ENCODE peak calls at places on chromosomes 16 and 17, in eight cellular contexts. R, A, S, Y, K, C, I and M are unnamed samples.

GRCh38 chr16:11056090-11056988 is 112.0 kb downstream of the CLEC16A start:
- DNase-seq in I (no peak), K (no peak), C (no peak), A (no peak), S (no peak), Y (peak; percentile 48), R (no peak), M (no peak)

GRCh38 chr17:74531231-74531761 is at the start of gene CD300LB:
- DNase-seq in A (no peak), I (no peak), C (no peak), R (no peak), Y (no peak), K (peak; percentile 8), S (no peak), M (peak; percentile 30)

GRCh38 chr17:52606590-52606989 is 448.1 kb upstream of the CA10 start:
- DNase-seq in Y (no peak), I (no peak), S (no peak), K (no peak), A (no peak), C (no peak), R (no peak), M (no peak)

GRCh38 chr16:50955311-50955710 is 195.8 kb downstream of the SALL1 start:
- DNase-seq in A (no peak), S (no peak), C (no peak), Y (no peak), I (no peak), R (no peak), K (no peak), M (no peak)

GRCh38 chr17:6683081-6683684 is 30.0 kb downstream of the SLC13A5 start:
- DNase-seq in S (no peak), K (no peak), Y (no peak), R (no peak), I (no peak), A (no peak), C (no peak), M (no peak)

GRCh38 chr17:2892305-2892971 is 96.2 kb downstream of the RAP1GAP2 start:
- DNase-seq in I (no peak), S (peak; percentile 14), Y (peak; percentile 96), A (no peak), C (peak; percentile 94), R (peak; percentile 98), K (peak; percentile 19), M (peak; percentile 86)

GRCh38 chr17:32523827-32524552 is 37.2 kb downstream of the CDK5R1 start:
- DNase-seq in S (no peak), I (no peak), C (no peak), K (no peak), R (no peak), Y (no peak), A (no peak), M (no peak)

GRCh38 chr17:79931517-79932309 is 92.5 kb upstream of the CBX4 start:
- DNase-seq in K (no peak), R (no peak), I (no peak), Y (peak; percentile 31), S (no peak), C (no peak), A (no peak), M (no peak)

GRCh38 chr17:3747805-3748204 is 24.1 kb downstream of the HASPIN start:
- DNase-seq in Y (no peak), A (no peak), K (no peak), C (no peak), S (no peak), I (no peak), R (no peak), M (no peak)

GRCh38 chr17:77420804-77421634 is 280.2 kb downstream of the SEC14L1 start:
- DNase-seq in I (no peak), R (peak; percentile 76), K (peak; percentile 72), S (no peak), C (peak; percentile 70), Y (peak; percentile 93), A (no peak), M (no peak)

GRCh38 chr16:57166951-57167350 is 18.9 kb downstream of the PSME3IP1 start:
- DNase-seq in K (no peak), R (peak; percentile 74), C (no peak), S (no peak), A (peak; percentile 70), I (no peak), Y (peak; percentile 65), M (no peak)

GRCh38 chr17:64706224-64707076 is 44.3 kb upstream of the SMURF2 start:
- DNase-seq in R (peak; percentile 94), Y (no peak), I (no peak), K (no peak), S (no peak), A (no peak), C (peak; percentile 85), M (peak; percentile 71)

GRCh38 chr17:68310141-68310540 is 18.8 kb downstream of the ARSG start:
- DNase-seq in I (no peak), A (no peak), R (no peak), K (no peak), S (no peak), Y (no peak), C (no peak), M (no peak)

GRCh38 chr17:5419356-5419958 is at the start of gene NUP88:
- DNase-seq in R (peak; percentile 96), K (peak; percentile 96), S (peak; percentile 97), C (peak; percentile 98), I (peak; percentile 96), Y (peak; percentile 97), A (peak; percentile 92), M (peak; percentile 97)
- H3K27ac ChIP-seq in R (peak within 1 kb of the TSS; percentile 90), K (peak within 1 kb of the TSS; percentile 92), S (peak within 1 kb of the TSS; percentile 91), C (peak within 1 kb of the TSS; percentile 89), I (peak within 1 kb of the TSS; percentile 90), Y (peak within 1 kb of the TSS; percentile 80), A (peak within 1 kb of the TSS; percentile 76), M (peak within 1 kb of the TSS; percentile 61)

GRCh38 chr17:35083071-35083470 is 19.6 kb upstream of the RFFL start:
- DNase-seq in C (no peak), A (no peak), K (no peak), R (no peak), I (no peak), S (no peak), Y (no peak), M (no peak)
- TF ChIP-seq CTCF in C (no peak), A (no peak), K (no peak), R (no peak), I (no peak), S (no peak), Y (no peak), M (no peak)

GRCh38 chr17:78707016-78707415 is 75.1 kb downstream of the CYTH1 start:
- DNase-seq in A (no peak), C (peak; percentile 27), K (no peak), R (peak; percentile 58), S (no peak), I (no peak), Y (no peak), M (no peak)

GRCh38 chr17:78707923-78708322 is 74.2 kb downstream of the CYTH1 start:
- DNase-seq in A (no peak), I (no peak), K (no peak), Y (no peak), R (no peak), S (no peak), C (no peak), M (no peak)

GRCh38 chr17:78709688-78710290 is 72.3 kb downstream of the CYTH1 start:
- DNase-seq in R (no peak), C (no peak), K (no peak), I (no peak), S (no peak), A (no peak), Y (no peak), M (no peak)

GRCh38 chr17:78709119-78709681 is 72.9 kb downstream of the CYTH1 start:
- DNase-seq in C (no peak), R (no peak), Y (no peak), I (no peak), S (no peak), A (no peak), K (no peak), M (no peak)

GRCh38 chr17:78708510-78708973 is 73.5 kb downstream of the CYTH1 start:
- DNase-seq in C (peak; percentile 92), S (peak; percentile 85), K (no peak), Y (peak; percentile 83), A (peak; percentile 70), R (peak; percentile 53), I (peak; percentile 65), M (no peak)
- H3K27ac ChIP-seq in C (peak overlapping the region; percentile 88), S (no peak overlapping the region), K (no peak overlapping the region), Y (no peak overlapping the region), A (no peak overlapping the region), R (peak overlapping the region; percentile 14), I (peak overlapping the region; percentile 47), M (peak overlapping the region; percentile 92)

GRCh38 chr16:30876867-30877266 is 17.0 kb downstream of the BCL7C start:
- DNase-seq in S (no peak), K (no peak), Y (no peak), C (peak; percentile 39), A (no peak), I (no peak), R (no peak), M (no peak)
- TF ChIP-seq CTCF in S (no peak), K (no peak), Y (no peak), C (no peak), A (no peak), I (no peak), R (no peak), M (no peak)

GRCh38 chr16:1052791-1053521 is 19.6 kb upstream of the SSTR5 start:
- DNase-seq in I (no peak), R (no peak), A (no peak), C (no peak), K (no peak), S (no peak), Y (no peak), M (no peak)

GRCh38 chr16:1055557-1055924 is 17.0 kb upstream of the SSTR5 start:
- DNase-seq in S (no peak), C (no peak), I (no peak), K (no peak), Y (no peak), R (no peak), A (no peak), M (no peak)

GRCh38 chr16:1056196-1056595 is 16.4 kb upstream of the SSTR5 start:
- DNase-seq in R (no peak), C (no peak), S (no peak), I (no peak), A (no peak), K (no peak), Y (no peak), M (no peak)

GRCh38 chr16:1053700-1054368 is 18.7 kb upstream of the SSTR5 start:
- DNase-seq in A (no peak), K (no peak), Y (no peak), S (no peak), I (no peak), R (no peak), C (no peak), M (no peak)

DNA sequence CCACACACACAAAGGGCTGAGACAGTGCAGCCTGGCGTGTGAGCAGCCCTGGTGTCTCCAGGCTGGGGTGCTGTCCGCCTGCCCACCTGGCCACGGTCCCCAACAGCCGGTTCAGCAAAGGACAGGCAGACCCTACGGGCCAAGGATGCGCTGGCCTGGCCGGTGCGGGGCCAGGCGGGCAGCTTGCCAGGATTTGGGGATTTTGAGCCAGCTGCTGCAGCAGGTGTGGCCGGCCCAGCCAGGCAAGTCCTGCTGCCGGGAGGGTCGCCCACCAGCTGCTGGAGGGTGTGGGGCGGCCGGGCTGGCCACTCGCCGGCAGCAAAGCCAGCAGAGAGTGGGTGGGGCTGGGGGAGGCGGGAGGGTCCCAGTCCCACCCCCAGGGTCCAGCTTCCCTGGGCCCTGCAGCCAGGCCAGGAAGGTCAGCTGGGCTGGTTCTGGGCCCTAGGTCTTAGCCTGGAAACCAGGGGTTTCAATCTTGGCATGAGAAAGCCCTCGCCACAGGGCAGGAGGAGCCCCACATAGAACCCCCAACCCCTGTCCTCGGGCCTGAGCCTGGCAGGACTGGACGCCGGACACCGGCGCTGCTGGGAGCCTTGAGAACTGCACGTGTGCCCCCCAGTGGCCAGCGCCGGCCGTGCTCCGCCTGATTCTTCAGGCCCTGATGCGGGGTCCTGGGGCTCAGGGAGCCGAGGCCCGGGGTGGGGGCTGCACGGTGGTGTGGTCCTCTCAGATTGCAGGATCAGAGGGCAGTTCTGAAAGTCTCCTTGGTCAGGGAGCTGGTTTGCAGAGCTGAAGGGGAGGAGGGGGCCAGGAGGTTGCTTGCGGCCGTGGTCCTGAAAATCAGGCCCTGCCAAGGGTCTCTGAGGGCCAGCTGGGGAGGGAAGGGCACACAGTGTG is 17.6 kb upstream of the SSTR5 start:
- DNase-seq in Y (peak; percentile 29), I (peak; percentile 70), S (no peak), R (no peak), C (peak; percentile 57), K (no peak), A (no peak), M (no peak)
- H3K27ac ChIP-seq in Y (no peak overlapping the region), I (no peak overlapping the region), S (no peak overlapping the region), R (no peak overlapping the region), C (no peak overlapping the region), K (no peak overlapping the region), A (no peak overlapping the region), M (no peak overlapping the region)